ENCODE peak calls at places on chromosomes 12 and 14, in seven cellular contexts. B is endothelial cell of umbilical vein, W is lower leg skin, C is GM12878, H is H54, Y is K562, E is right lobe of liver. A is an unnamed sample.

GRCh38 chr12:108360487-108360886 is 21.4 kb upstream of the CMKLR1 start:
- DNase-seq in B (peak), W (no peak), C (peak), H (no peak), Y (no peak), E (no peak), A (no peak)

GRCh38 chr14:88258026-88258425 is 65.0 kb downstream of the KCNK10 start:
- DNase-seq in B (no peak), W (no peak), C (no peak), H (no peak), Y (no peak), E (no peak), A (no peak)

GRCh38 chr14:76829650-76830421 is 3.6 kb downstream of the LRRC74A start:
- DNase-seq in B (no peak), W (no peak), C (no peak), H (no peak), Y (no peak), E (no peak), A (no peak)

GRCh38 chr14:39467889-39468524 is 35.8 kb upstream of the FBXO33 start:
- DNase-seq in B (peak), W (no peak), C (no peak), H (no peak), Y (no peak), E (no peak), A (peak)

GRCh38 chr14:24351517-24351916 is 11.7 kb upstream of the RIPK3 start:
- DNase-seq in B (peak), W (no peak), C (no peak), H (no peak), Y (no peak), E (no peak), A (peak)

GRCh38 chr12:44235674-44236073 is 399.8 kb downstream of the TMEM117 start:
- DNase-seq in B (no peak), W (no peak), C (no peak), H (no peak), Y (no peak), E (no peak), A (no peak)

GRCh38 chr12:126998747-126999285 is 1268.2 kb upstream of the TMEM132C start:
- DNase-seq in B (no peak), W (no peak), C (no peak), H (no peak), Y (peak), E (no peak), A (peak)

GRCh38 chr14:102854397-102854703 is 68.1 kb upstream of the AMN start:
- DNase-seq in B (no peak), W (no peak), C (no peak), H (no peak), Y (no peak), E (no peak), A (no peak)

GRCh38 chr14:83664389-83664788 is 1865.6 kb upstream of the FLRT2 start:
- DNase-seq in B (no peak), W (no peak), C (no peak), H (no peak), Y (no peak), E (no peak), A (no peak)

GRCh38 chr12:102824218-102824835 is 92.7 kb downstream of the PAH start:
- DNase-seq in B (no peak), W (no peak), C (no peak), H (no peak), Y (peak), E (peak), A (peak)

GRCh38 chr14:85241022-85241880 is 288.7 kb upstream of the FLRT2 start:
- DNase-seq in B (peak), W (no peak), C (no peak), H (no peak), Y (no peak), E (no peak), A (no peak)

GRCh38 chr14:68961781-68962584 is 17.1 kb downstream of the ACTN1 start:
- DNase-seq in B (peak), W (no peak), C (no peak), H (peak), Y (no peak), E (no peak), A (no peak)

GRCh38 chr14:49769581-49770211 is 1.7 kb downstream of the KLHDC2 start:
- DNase-seq in B (no peak), W (no peak), C (no peak), H (no peak), Y (no peak), E (no peak), A (no peak)

GRCh38 chr14:91363776-91364523 is 53.7 kb downstream of the CCDC88C start:
- DNase-seq in B (no peak), W (no peak), C (peak), H (no peak), Y (no peak), E (peak), A (no peak)

GRCh38 chr14:106286697-106287290 is 760.4 kb downstream of the TMEM121 start:
- DNase-seq in B (no peak), W (no peak), C (no peak), H (peak), Y (peak), E (no peak), A (no peak)

GRCh38 chr14:46571970-46572369 is 79.6 kb downstream of the RPL10L start:
- DNase-seq in B (peak), W (no peak), C (no peak), H (no peak), Y (no peak), E (no peak), A (no peak)

GRCh38 chr12:53344824-53345485 is 8.8 kb upstream of the SP7 start:
- DNase-seq in B (peak), W (peak), C (no peak), H (peak), Y (peak), E (peak), A (peak)

GRCh38 chr12:9969673-9970072 is 1.5 kb upstream of the CLEC12A start:
- DNase-seq in B (no peak), W (no peak), C (no peak), H (no peak), Y (no peak), E (no peak), A (no peak)

GRCh38 chr12:1189163-1189562 is 198.1 kb downstream of the ERC1 start:
- DNase-seq in B (no peak), W (no peak), C (no peak), H (no peak), Y (no peak), E (no peak), A (no peak)

GRCh38 chr12:75505706-75506312 is 5.6 kb downstream of the KRR1 start:
- DNase-seq in B (peak), W (no peak), C (no peak), H (no peak), Y (no peak), E (no peak), A (peak)

GRCh38 chr12:57179331-57180086 is 32.1 kb upstream of the LRP1-AS start:
- DNase-seq in B (no peak), W (no peak), C (no peak), H (no peak), Y (no peak), E (no peak), A (no peak)

GRCh38 chr12:109713187-109713984 is at the start of gene FAM222A:
- DNase-seq in B (peak), W (peak), C (peak), H (peak), Y (peak), E (peak), A (peak)
- TF ChIP-seq POLR2A in B (peak), W (no peak), C (peak), H (peak), Y (no peak), E (peak), A (no peak)

DNA sequence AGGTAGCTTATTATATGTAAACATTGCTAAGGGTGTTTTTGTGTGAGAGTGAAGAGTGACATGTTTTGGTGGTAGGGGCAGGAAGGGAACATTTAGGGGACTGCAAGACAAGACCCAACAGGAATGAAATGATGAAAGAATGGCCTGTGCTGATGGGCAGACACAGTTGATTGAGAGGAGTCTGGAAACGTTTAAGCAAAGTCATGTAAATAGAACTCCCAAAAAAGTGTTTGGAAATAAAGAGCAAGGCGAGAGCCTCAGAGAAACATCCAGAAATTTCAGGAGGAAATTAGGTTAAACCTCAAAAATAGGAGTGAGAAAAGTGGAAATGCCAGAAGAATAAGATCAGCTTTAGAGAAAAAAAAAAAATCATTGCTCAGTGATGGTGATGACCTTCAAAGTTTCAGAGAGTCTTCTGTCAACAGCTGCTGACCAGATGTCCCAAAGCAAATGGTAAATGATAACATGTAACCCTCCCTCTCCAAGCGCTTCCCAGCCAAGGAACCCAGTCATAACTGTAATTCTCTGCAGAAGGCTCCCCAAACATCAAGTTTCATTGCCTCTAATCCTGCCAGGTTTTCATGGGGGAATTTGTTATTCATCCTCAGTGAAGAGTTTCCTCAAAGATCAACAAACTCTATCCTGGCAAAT is 223.2 kb upstream of the FAR2 start:
- DNase-seq in B (no peak), W (peak), C (no peak), H (no peak), Y (no peak), E (no peak), A (no peak)
- TF ChIP-seq POLR2A in B (no peak), W (no peak), C (no peak), H (no peak), Y (no peak), E (no peak), A (no peak)

GRCh38 chr12:113297621-113298471 is 37.1 kb downstream of the SLC8B1 start:
- DNase-seq in B (no peak), W (no peak), C (no peak), H (no peak), Y (no peak), E (no peak), A (no peak)
- TF ChIP-seq POLR2A in B (no peak), W (no peak), C (peak), H (no peak), Y (peak), E (no peak), A (no peak)

DNA sequence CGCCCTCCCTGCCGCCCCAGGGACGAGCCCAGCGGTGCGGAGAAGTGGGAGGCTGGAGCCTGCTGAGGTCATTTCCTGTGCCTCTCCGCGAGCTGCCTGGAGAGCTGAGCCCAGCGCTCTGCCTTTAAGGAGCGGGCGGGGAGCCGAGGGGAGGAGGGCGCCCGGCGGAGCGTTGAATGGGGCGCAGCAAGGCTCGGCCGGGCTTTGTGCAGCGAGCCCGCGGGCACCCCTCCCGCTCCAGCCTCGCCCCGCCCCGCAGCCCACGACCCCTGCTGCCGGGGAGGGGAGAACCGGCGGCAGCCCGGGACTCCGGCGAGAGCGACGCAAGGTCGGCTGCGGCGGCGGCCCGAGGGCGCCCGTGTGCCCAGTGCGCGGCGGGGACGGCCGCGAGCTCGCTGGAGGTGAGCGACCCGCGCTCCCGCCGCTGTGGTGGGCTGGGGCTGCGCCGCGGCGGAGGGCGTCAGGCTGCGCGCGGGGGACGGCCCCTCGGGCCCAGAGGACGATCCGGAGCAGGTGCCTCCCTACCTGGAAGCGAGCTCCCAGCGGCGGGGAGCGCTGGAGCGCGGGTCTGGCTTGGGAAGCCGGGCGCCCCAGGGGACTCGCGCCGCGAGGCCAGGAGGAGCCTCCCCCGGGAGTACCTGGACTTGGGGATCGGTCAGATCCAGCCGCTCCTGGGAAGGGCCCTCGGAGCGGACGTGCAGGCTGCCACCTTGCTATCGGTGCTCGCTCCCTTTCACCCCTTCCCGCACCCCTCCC is at the start of gene PLEKHH1:
- DNase-seq in B (peak), W (peak), C (no peak), H (peak), Y (peak), E (peak), A (peak)
- TF ChIP-seq POLR2A in B (no peak), W (no peak), C (no peak), H (no peak), Y (peak), E (peak), A (no peak)

GRCh38 chr12:88057994-88058718 is 29.0 kb upstream of the C12orf50 start:
- DNase-seq in B (no peak), W (no peak), C (no peak), H (no peak), Y (no peak), E (no peak), A (no peak)

GRCh38 chr12:88056571-88056970 is 27.4 kb upstream of the C12orf50 start:
- DNase-seq in B (no peak), W (no peak), C (no peak), H (no peak), Y (no peak), E (no peak), A (no peak)

GRCh38 chr12:88052686-88053085 is 23.5 kb upstream of the C12orf50 start:
- DNase-seq in B (peak), W (no peak), C (no peak), H (no peak), Y (peak), E (peak), A (peak)
- TF ChIP-seq POLR2A in B (no peak), W (no peak), C (no peak), H (no peak), Y (no peak), E (no peak), A (no peak)

GRCh38 chr12:133083345-133083744 is 2.6 kb downstream of the ZNF140 start:
- DNase-seq in B (no peak), W (no peak), C (no peak), H (no peak), Y (no peak), E (no peak), A (no peak)
- TF ChIP-seq POLR2A in B (no peak), W (no peak), C (no peak), H (no peak), Y (no peak), E (no peak), A (no peak)

DNA sequence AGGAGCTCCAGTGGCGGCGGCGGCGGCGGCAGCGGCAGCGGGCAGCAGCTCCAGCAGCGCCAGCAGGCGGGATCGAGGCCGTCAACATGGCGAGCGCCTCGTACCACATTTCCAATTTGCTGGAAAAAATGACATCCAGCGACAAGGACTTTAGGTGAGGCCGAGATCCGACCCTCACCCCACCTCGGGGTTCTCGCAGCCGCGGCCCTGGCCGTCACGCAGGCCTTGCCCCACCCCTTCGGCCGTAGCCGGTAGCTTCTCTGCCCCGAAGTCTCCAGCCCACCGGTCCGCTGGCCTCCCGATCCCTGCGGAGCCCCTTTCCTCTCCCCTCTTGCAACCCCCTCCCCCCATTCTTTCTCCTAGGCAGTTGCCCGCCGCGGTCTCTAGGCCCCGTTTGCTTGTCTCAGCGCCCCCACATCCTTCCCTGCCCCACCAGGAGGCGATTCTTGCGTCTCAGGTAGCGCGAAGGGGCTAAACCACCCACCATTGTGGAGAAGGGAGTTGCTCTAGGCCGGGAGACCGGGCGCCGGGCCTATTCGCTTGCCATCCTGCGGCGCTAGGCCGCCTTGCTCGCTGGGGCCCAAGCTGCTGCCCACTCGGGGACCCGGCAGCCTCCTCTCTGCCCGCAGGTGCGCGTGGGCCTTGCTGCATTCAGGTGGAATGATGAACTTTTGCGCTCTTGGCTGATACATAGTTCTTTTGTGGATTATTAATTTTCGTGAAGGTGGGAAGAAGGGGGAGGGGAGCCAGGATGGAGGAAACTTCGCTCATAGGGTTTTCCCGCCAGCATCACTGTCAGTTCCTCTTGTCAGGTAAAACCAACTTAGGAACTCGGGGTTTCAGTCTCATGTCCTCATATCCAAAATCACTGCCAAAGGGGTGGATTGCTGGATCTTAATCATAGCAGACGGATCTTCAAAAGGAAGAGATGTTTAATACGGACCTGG is 747 bp downstream of the CAND1 start:
- DNase-seq in B (peak), W (no peak), C (no peak), H (peak), Y (peak), E (peak), A (peak)
- TF ChIP-seq POLR2A in B (no peak), W (no peak), C (peak), H (peak), Y (no peak), E (peak), A (no peak)

A was measured in erythroblast.